ENCODE peak calls at places on chromosomes 6 and 20, in nine cellular contexts. O is HepG2, E is A549, F is tibial nerve, V is ovary, B is transverse colon, D is suprapubic skin, T is H1, Q is SK-N-SH. Z is an unnamed sample.

GRCh38 chr6:4446982-4447381 is 311.6 kb upstream of the ECI2 start:
- DNase-seq in B (no peak), F (no peak), O (no peak), E (no peak), V (no peak), Q (no peak), D (no peak), T (no peak), Z (no peak)

GRCh38 chr6:167350322-167350721 is 25.4 kb downstream of the TTLL2 start:
- DNase-seq in Q (no peak), T (no peak), F (no peak), V (no peak), D (no peak), B (no peak), E (no peak), O (no peak), Z (no peak)

GRCh38 chr6:108524528-108525218 is 36.0 kb upstream of the FOXO3 start:
- DNase-seq in D (no peak), F (no peak), O (no peak), E (no peak), Q (no peak), V (no peak), B (no peak), T (no peak), Z (no peak)

GRCh38 chr6:119586250-119586882 is 236.8 kb upstream of the MAN1A1 start:
- DNase-seq in T (no peak), F (no peak), D (no peak), O (no peak), E (no peak), V (no peak), B (no peak), Q (no peak), Z (no peak)

GRCh38 chr20:38222231-38222922 is 38.2 kb downstream of the KIAA1755 start:
- DNase-seq in B (peak), V (peak), T (no peak), Q (peak), D (peak), O (peak), F (peak), E (peak), Z (peak)

GRCh38 chr20:38143646-38144554 is 21.2 kb downstream of the TGM2 start:
- DNase-seq in V (no peak), E (peak), O (peak), D (no peak), F (no peak), T (no peak), Q (peak), B (peak), Z (peak)

GRCh38 chr6:159398633-159399032 is 229.4 kb downstream of the FNDC1 start:
- DNase-seq in B (no peak), Q (no peak), V (no peak), D (no peak), F (no peak), E (no peak), O (no peak), T (no peak), Z (no peak)

GRCh38 chr6:82270791-82271392 is 23.3 kb upstream of the IBTK start:
- DNase-seq in E (peak), T (no peak), O (peak), D (no peak), V (no peak), B (no peak), Q (peak), F (no peak), Z (no peak)

GRCh38 chr20:18388860-18389259 is 78.0 kb downstream of the DZANK1 start:
- DNase-seq in V (no peak), E (peak), Q (no peak), T (no peak), B (no peak), O (peak), D (no peak), F (no peak), Z (no peak)

GRCh38 chr6:13453771-13454251 is 33.6 kb downstream of the GFOD1 start:
- DNase-seq in F (no peak), O (no peak), V (no peak), E (peak), D (no peak), Q (no peak), B (no peak), T (no peak), Z (no peak)

GRCh38 chr6:90458353-90459224 is 128.3 kb downstream of the MAP3K7 start:
- DNase-seq in B (no peak), T (no peak), E (no peak), V (no peak), O (no peak), F (no peak), D (no peak), Q (no peak), Z (no peak)

GRCh38 chr20:36384022-36384619 is 78.0 kb downstream of the DLGAP4 start:
- DNase-seq in E (no peak), V (peak), B (no peak), D (no peak), O (peak), F (no peak), Q (no peak), T (peak), Z (no peak)

GRCh38 chr20:25315418-25316210 is 67.7 kb downstream of the PYGB start:
- DNase-seq in O (no peak), B (peak), F (peak), T (no peak), E (no peak), D (peak), Q (no peak), V (no peak), Z (no peak)

GRCh38 chr6:97322811-97323210 is 39.8 kb upstream of the MMS22L start:
- DNase-seq in D (no peak), F (no peak), B (no peak), E (no peak), Q (no peak), V (no peak), T (no peak), O (no peak), Z (no peak)

GRCh38 chr6:168333471-168333870 is 13.9 kb upstream of the DACT2 start:
- DNase-seq in Q (no peak), O (no peak), V (no peak), E (no peak), D (no peak), B (peak), T (no peak), F (no peak), Z (no peak)

GRCh38 chr20:37670426-37670825 is 23.4 kb upstream of the CTNNBL1 start:
- DNase-seq in T (no peak), V (peak), Q (peak), F (no peak), D (peak), E (no peak), B (peak), O (no peak), Z (no peak)

GRCh38 chr6:69790629-69791028 is 6.2 kb downstream of the LMBRD1 start:
- DNase-seq in V (no peak), Q (no peak), T (no peak), E (no peak), O (no peak), B (no peak), F (no peak), D (no peak), Z (no peak)

DNA sequence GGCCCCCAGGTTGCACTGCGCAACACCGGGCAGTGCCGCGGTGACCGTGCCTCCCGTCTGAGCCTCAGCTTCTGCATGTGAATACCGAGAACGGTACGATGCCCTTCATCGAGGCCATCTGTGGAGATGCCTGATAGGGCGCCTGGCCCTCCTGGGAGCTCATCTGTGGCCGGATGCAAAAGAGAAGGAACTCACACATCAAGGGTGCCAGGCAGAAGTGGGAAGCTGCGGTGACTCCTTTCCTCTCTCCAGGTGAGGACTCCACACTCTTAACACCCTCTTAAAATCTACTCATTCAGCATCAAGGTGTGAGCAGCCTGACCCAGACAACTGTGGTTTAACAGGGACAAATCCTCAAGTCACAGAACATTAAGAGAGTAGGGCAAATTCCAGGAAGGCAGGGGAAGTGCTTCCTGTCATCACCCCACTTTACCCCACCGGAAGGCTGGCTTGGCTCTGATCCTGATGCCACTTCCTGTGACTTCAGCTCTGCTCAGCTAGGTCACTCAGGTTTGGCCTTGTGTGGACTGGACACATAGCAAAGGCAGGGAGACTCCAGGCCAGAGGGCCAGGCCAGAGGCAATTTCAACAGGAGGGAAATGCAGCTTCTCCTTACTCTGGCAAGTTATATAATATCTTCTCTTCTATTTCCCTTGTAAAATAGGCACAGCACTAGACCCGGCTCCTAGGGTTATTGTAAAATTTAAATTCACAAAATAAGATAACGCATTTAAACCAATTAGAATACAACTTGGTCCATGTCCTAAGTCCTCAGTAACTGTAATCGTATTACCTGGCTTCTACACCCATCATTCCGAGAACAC is 69.4 kb downstream of the CPNE5 start:
- DNase-seq in Q (no peak), O (no peak), V (no peak), T (no peak), D (no peak), B (no peak), E (no peak), F (no peak), Z (peak)
- TF ChIP-seq EP300 in Q (no peak), O (no peak), V (no peak), T (no peak), D (no peak), B (no peak), E (no peak), F (no peak), Z (no peak)

GRCh38 chr6:1094306-1094705 is 217.6 kb upstream of the FOXQ1 start:
- DNase-seq in V (no peak), T (no peak), F (no peak), E (no peak), Q (no peak), D (no peak), B (no peak), O (no peak), Z (no peak)
- TF ChIP-seq EP300 in V (no peak), T (no peak), F (peak), E (no peak), Q (no peak), D (no peak), B (no peak), O (no peak), Z (no peak)

DNA sequence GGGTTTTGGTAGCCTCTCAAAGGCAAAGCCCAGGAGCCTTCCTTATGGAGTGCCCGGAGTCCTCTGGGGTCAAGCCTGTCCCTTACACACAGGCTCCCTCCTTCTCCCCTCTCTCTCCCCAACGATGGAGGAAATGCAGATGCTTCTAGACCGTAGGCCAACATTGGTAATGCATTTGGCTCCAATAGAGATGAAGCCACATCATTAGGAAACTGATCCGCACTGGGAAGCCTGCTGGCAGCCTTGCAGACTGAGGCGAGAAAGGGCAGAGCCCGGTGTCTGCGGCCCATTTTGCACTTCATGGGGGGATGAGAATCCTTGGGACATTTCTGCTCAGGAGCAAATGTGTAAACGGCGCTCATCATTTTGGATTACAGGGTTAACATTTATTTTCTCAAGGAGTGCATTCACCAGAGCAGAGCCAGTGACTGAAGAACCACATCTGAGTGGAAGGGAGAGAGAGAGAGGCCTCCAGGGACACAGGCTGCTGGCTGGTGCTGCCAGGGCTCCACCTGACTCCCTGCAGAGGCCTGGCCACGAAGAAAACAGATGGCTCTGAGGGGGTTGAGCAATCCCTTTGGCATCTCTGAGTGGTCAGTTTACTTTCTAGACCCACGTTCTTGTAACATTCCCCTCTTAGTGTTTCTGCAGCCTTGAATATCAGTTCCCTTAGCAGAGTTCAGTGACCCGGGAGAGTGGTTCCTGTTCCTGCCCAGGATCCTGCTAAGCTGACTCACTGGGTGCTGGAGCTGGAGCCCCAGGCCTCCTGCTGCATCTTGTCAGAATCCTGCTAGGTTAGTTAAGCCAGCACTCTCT is 4.4 kb upstream of the CST3 start:
- DNase-seq in E (no peak), V (no peak), T (no peak), O (no peak), B (no peak), F (no peak), D (no peak), Q (no peak), Z (peak)
- TF ChIP-seq EP300 in E (no peak), V (no peak), T (no peak), O (no peak), B (no peak), F (peak), D (no peak), Q (no peak), Z (no peak)

DNA sequence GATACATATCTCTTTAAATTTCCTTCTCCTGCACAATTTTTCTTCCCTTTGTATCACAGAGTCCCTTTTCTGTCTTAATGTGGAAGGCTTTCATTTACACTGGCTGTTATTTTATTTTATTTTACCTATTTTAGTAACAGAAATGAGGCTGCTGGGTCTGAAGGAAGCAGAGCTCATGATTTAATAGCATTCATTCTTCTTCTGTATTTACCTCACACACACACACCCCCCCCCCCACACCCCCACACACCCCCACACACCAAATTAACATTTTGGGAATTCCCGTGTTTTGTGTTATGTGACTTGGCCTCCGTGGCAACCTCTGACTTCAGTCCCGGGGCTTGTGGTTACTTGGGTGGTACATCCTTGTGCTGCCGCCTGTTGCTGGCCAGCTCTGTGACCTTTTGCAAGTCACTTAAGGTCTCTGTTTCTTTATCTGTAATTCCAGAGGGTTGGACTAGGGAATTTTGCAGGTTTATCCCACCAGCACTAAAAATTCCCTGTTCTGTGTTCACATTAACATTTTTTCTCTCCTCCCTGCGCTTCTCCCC is 108.8 kb downstream of the TIAM2 start:
- DNase-seq in V (no peak), B (no peak), F (no peak), O (no peak), Q (no peak), T (no peak), E (no peak), D (no peak), Z (no peak)
- TF ChIP-seq EP300 in V (no peak), B (no peak), F (no peak), O (no peak), Q (no peak), T (no peak), E (no peak), D (no peak), Z (no peak)

GRCh38 chr6:73942581-73942980 is 246.6 kb downstream of the CD109 start:
- DNase-seq in D (no peak), T (peak), B (no peak), V (no peak), F (no peak), O (peak), E (no peak), Q (no peak), Z (no peak)

GRCh38 chr6:73943401-73943800 is 247.4 kb downstream of the CD109 start:
- DNase-seq in F (no peak), D (no peak), E (no peak), O (no peak), T (no peak), Q (no peak), V (no peak), B (no peak), Z (no peak)

GRCh38 chr6:73941892-73942291 is 245.9 kb downstream of the CD109 start:
- DNase-seq in B (no peak), D (no peak), Q (no peak), F (no peak), E (no peak), T (no peak), V (no peak), O (no peak), Z (no peak)

GRCh38 chr6:73943930-73944652 is 248.1 kb downstream of the CD109 start:
- DNase-seq in E (no peak), T (no peak), O (no peak), D (no peak), Q (no peak), B (no peak), F (no peak), V (no peak), Z (no peak)
- TF ChIP-seq EP300 in E (no peak), T (no peak), O (no peak), D (no peak), Q (no peak), B (no peak), F (no peak), V (no peak), Z (no peak)

GRCh38 chr6:44512868-44513641 is 125.5 kb downstream of the CDC5L start:
- DNase-seq in D (no peak), O (no peak), T (no peak), Q (no peak), E (no peak), B (no peak), V (no peak), F (no peak), Z (no peak)

GRCh38 chr6:44508646-44509045 is 121.1 kb downstream of the CDC5L start:
- DNase-seq in Q (no peak), E (no peak), D (no peak), T (no peak), F (no peak), O (no peak), B (no peak), V (no peak), Z (no peak)

GRCh38 chr6:44514576-44515193 is 127.2 kb downstream of the CDC5L start:
- DNase-seq in E (no peak), O (no peak), D (no peak), V (no peak), T (no peak), B (no peak), F (no peak), Q (no peak), Z (no peak)

GRCh38 chr6:44511126-44511525 is 123.6 kb downstream of the CDC5L start:
- DNase-seq in D (no peak), T (no peak), V (no peak), E (no peak), O (no peak), F (no peak), B (no peak), Q (no peak), Z (no peak)

DNA sequence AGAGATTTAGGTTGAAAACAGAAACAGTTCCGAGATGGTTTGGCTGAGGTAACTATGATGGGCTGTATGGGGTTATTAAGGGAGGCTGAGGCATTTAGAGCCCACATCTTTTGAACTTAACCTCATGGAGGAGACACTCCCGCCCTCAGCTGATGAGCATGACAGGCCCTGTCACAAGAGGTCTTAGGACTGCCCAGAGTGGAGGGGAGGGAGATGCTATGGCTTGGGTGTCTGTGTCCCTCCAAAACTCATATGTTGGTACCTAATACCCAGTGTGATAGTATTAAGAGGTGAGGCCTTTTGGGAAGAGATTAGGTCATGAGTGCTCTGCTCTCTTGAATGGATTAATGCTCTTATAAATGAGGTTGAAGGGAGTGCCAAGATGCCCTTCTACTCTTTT is 126.6 kb downstream of the CDC5L start:
- DNase-seq in O (no peak), V (no peak), D (no peak), B (no peak), Q (no peak), T (no peak), E (no peak), F (no peak), Z (no peak)
- TF ChIP-seq EP300 in O (no peak), V (no peak), D (no peak), B (no peak), Q (no peak), T (no peak), E (no peak), F (no peak), Z (no peak)

GRCh38 chr6:21437583-21437982 is 156.0 kb upstream of the SOX4 start:
- DNase-seq in Q (no peak), O (no peak), E (no peak), V (no peak), D (no peak), T (no peak), B (no peak), F (no peak), Z (no peak)

GRCh38 chr6:21438237-21438985 is 155.1 kb upstream of the SOX4 start:
- DNase-seq in Q (no peak), F (no peak), E (no peak), V (no peak), O (no peak), T (no peak), B (no peak), D (no peak), Z (no peak)

GRCh38 chr6:21436625-21437024 is 156.9 kb upstream of the SOX4 start:
- DNase-seq in B (no peak), F (no peak), E (no peak), T (no peak), D (no peak), O (no peak), Q (no peak), V (no peak), Z (no peak)

GRCh38 chr6:21441386-21441785 is 152.2 kb upstream of the SOX4 start:
- DNase-seq in Q (no peak), D (no peak), B (no peak), O (no peak), F (no peak), E (no peak), V (no peak), T (no peak), Z (no peak)

GRCh38 chr6:21438986-21439352 is 154.6 kb upstream of the SOX4 start:
- DNase-seq in Q (no peak), V (no peak), B (no peak), E (no peak), T (no peak), D (no peak), F (no peak), O (no peak), Z (no peak)
- TF ChIP-seq EP300 in Q (no peak), V (no peak), B (no peak), E (no peak), T (no peak), D (no peak), F (no peak), O (no peak), Z (no peak)

GRCh38 chr6:131107166-131107565 is 28.1 kb upstream of the AKAP7 start:
- DNase-seq in B (no peak), O (peak), V (no peak), F (no peak), T (no peak), E (peak), D (no peak), Q (no peak), Z (no peak)
- TF ChIP-seq EP300 in B (no peak), O (peak), V (no peak), F (no peak), T (no peak), E (no peak), D (no peak), Q (no peak), Z (no peak)